ENCODE peak calls at places on chromosomes 13 and 19, in four cellular contexts. H is uterus, W is heart left ventricle, M is caudate nucleus. V is an unnamed sample.

GRCh38 chr13:95492044-95492801 is 60.3 kb upstream of the CLDN10 start:
- DNase-seq in M (no peak), W (no peak), H (no peak), V (no peak)

GRCh38 chr13:76009491-76009890 is 373.4 kb downstream of the LMO7 start:
- DNase-seq in H (no peak), W (no peak), M (no peak), V (no peak)

GRCh38 chr13:97134364-97135095 is 87.6 kb upstream of the MBNL2 start:
- DNase-seq in M (no peak), H (no peak), W (no peak), V (no peak)

GRCh38 chr19:39410620-39411005 is 1.9 kb upstream of the PLEKHG2 start:
- DNase-seq in H (peak; percentile 42), M (no peak), W (no peak), V (no peak)

GRCh38 chr19:44662686-44663085 is 8.6 kb upstream of the CEACAM19 start:
- DNase-seq in W (no peak), H (no peak), M (no peak), V (no peak)

GRCh38 chr19:20247016-20247683 is 80.1 kb downstream of the ZNF486 start:
- DNase-seq in H (peak; percentile 56), M (peak; percentile 5), W (no peak), V (peak; percentile 48)

GRCh38 chr13:25689539-25689938 is 317.8 kb downstream of the ATP8A2 start:
- DNase-seq in W (no peak), M (no peak), H (no peak), V (no peak)

GRCh38 chr13:112896736-112897602 is 72.0 kb upstream of the MCF2L start:
- DNase-seq in W (peak; percentile 10), H (no peak), M (no peak), V (no peak)

GRCh38 chr13:82800391-82800790 is 1081.9 kb downstream of the SLITRK1 start:
- DNase-seq in W (no peak), M (no peak), H (no peak), V (no peak)

GRCh38 chr19:40982594-40983101 is 8.4 kb upstream of the CYP2B6 start:
- DNase-seq in W (no peak), M (no peak), H (no peak), V (no peak)

GRCh38 chr19:6232567-6232966 is 47.2 kb downstream of the MLLT1 start:
- DNase-seq in H (no peak), W (peak; percentile 10), M (no peak), V (no peak)

GRCh38 chr19:55166530-55167268 is at the start of gene DNAAF3:
- DNase-seq in H (peak; percentile 90), W (peak; percentile 96), M (peak; percentile 92), V (peak; percentile 87)

GRCh38 chr19:31326329-31327028 is 22.8 kb downstream of the TSHZ3 start:
- DNase-seq in W (no peak), M (no peak), H (no peak), V (no peak)

GRCh38 chr19:7326105-7326877 is 22.4 kb upstream of the ARHGEF18 start:
- DNase-seq in M (no peak), W (no peak), H (no peak), V (no peak)

GRCh38 chr19:6212403-6213265 is 67.1 kb downstream of the MLLT1 start:
- DNase-seq in M (no peak), W (peak; percentile 25), H (peak; percentile 14), V (no peak)

GRCh38 chr13:76991796-76992547 is at the start of gene CLN5:
- DNase-seq in H (peak; percentile 91), W (peak; percentile 97), M (peak; percentile 87), V (peak; percentile 91)

GRCh38 chr19:33906578-33907335 is 110.1 kb downstream of the KCTD15 start:
- DNase-seq in W (peak; percentile 39), H (no peak), M (no peak), V (no peak)

GRCh38 chr19:31104451-31104850 is 244.8 kb downstream of the TSHZ3 start:
- DNase-seq in H (no peak), W (no peak), M (no peak), V (no peak)

GRCh38 chr19:38319421-38320258 is at the start of gene KCNK6:
- DNase-seq in H (peak; percentile 40), W (peak; percentile 57), M (no peak), V (no peak)

GRCh38 chr19:19866599-19867248 is 1.0 kb downstream of the ZNF253 start:
- DNase-seq in H (no peak), W (no peak), M (no peak), V (no peak)

GRCh38 chr19:38917921-38918491 is 6.0 kb upstream of the CCER2 start:
- DNase-seq in M (no peak), W (peak; percentile 23), H (no peak), V (no peak)

GRCh38 chr19:3346677-3347353 is 19.6 kb upstream of the NFIC start:
- DNase-seq in M (peak; percentile 82), H (peak; percentile 81), W (peak; percentile 81), V (peak; percentile 70)

GRCh38 chr19:38044267-38045111 is 137.5 kb downstream of the SIPA1L3 start:
- DNase-seq in H (no peak), W (no peak), M (no peak), V (no peak)

GRCh38 chr19:51359294-51359693 is 6.9 kb downstream of the ETFB start:
- DNase-seq in M (no peak), H (no peak), W (no peak), V (no peak)

GRCh38 chr13:99947666-99948065 is 23.9 kb downstream of the ZIC5 start:
- DNase-seq in H (no peak), M (no peak), W (no peak), V (no peak)

GRCh38 chr13:95050800-95051620 is 250.2 kb downstream of the ABCC4 start:
- DNase-seq in H (no peak), W (no peak), M (no peak), V (no peak)

GRCh38 chr19:14156122-14156521 is 19.7 kb upstream of the ASF1B start:
- DNase-seq in M (no peak), W (no peak), H (no peak), V (no peak)

GRCh38 chr13:28245465-28245864 is 107.1 kb downstream of the PAN3 start:
- DNase-seq in H (no peak), M (no peak), W (no peak), V (no peak)

GRCh38 chr13:37914781-37915391 is 45.3 kb upstream of the TRPC4 start:
- DNase-seq in W (no peak), M (no peak), H (no peak), V (no peak)

GRCh38 chr19:11581740-11582139 is 4.3 kb upstream of the ACP5 start:
- DNase-seq in M (no peak), W (no peak), H (no peak), V (no peak)

GRCh38 chr13:36518707-36519106 is 86.4 kb downstream of the CCNA1 start:
- DNase-seq in W (no peak), M (no peak), H (no peak), V (no peak)

GRCh38 chr13:97522243-97522642 is 88.3 kb downstream of the RAP2A start:
- DNase-seq in H (no peak), W (no peak), M (no peak), V (no peak)

GRCh38 chr19:980133-980998 is 3.8 kb upstream of the WDR18 start:
- DNase-seq in H (no peak), W (no peak), M (no peak), V (no peak)

GRCh38 chr19:986083-986482 is 1.9 kb downstream of the WDR18 start:
- DNase-seq in W (no peak), H (no peak), M (no peak), V (no peak)

GRCh38 chr19:979318-979741 is 4.8 kb upstream of the WDR18 start:
- DNase-seq in W (no peak), M (no peak), H (no peak), V (no peak)

GRCh38 chr19:984165-984967 is at the start of gene WDR18:
- DNase-seq in M (peak; percentile 85), H (peak; percentile 93), W (peak; percentile 94), V (peak; percentile 91)

DNA sequence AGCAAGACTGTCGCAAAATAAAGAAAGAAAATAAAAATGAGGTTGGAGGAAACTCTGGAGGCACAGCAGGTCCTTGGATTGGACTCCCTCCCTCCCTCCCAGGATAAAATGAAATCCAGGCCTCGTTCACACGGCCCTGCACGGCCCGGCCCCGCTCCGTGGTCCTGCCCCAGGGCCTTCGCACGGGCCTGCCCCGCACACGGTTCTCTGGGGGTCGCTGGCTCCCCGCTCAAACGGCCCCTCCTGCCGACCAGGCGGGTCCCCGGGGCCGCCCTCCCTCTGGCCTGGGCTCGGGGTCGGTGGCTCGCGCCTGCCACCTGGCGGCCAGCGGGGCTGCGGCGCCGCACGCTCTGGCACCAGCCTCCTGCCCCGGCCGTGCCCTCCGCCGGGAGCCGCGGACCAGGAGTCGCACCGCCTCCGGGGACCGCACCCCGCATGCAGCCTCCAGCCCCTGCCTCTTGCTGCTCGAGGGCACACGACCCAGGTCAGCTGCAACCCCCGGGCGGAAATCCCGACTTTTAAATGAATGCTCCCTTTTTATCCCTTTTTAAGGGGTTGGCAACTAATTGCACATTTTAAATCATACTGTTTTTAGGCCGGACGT is 1.5 kb upstream of the WDR18 start:
- DNase-seq in M (peak; percentile 44), H (peak; percentile 46), W (peak; percentile 71), V (peak; percentile 63)
- H3K27ac ChIP-seq in M (peak overlapping the region; percentile 76), H (peak overlapping the region; percentile 56), W (no peak overlapping the region), V (peak overlapping the region; percentile 69)

DNA sequence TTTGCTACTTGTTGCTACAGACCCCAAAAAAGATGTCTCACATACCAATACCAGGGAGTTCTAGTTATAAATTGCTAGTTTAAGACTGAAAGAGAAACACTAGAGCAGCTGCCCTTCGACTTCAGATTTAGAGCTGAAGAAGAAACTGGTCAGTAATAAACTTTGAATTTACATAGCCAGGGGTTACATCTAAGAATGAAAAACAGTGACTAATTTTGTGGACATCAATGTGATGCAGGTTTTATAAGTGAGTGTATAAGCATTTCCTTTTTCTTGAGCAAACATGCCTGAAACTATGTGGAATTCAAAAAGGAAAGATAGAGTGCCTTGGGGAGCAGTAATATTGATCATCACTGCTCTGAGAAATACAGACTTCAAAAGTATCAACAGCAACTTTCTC is 724.9 kb upstream of the MIR17HG start:
- DNase-seq in M (no peak), W (no peak), H (no peak), V (no peak)
- H3K27ac ChIP-seq in M (no peak overlapping the region), W (no peak overlapping the region), H (no peak overlapping the region), V (no peak overlapping the region)

GRCh38 chr13:61039302-61039701 is 376.3 kb downstream of the PCDH20 start:
- DNase-seq in M (no peak), W (no peak), H (no peak), V (no peak)

GRCh38 chr13:61040180-61040579 is 375.5 kb downstream of the PCDH20 start:
- DNase-seq in W (no peak), H (no peak), M (no peak), V (no peak)

GRCh38 chr13:61045197-61045596 is 370.5 kb downstream of the PCDH20 start:
- DNase-seq in M (no peak), H (no peak), W (no peak), V (no peak)
- H3K27ac ChIP-seq in M (no peak overlapping the region), H (no peak overlapping the region), W (no peak overlapping the region), V (no peak overlapping the region)

GRCh38 chr13:39225860-39226259 is 187.6 kb downstream of the NHLRC3 start:
- DNase-seq in W (no peak), H (no peak), M (no peak), V (no peak)
- H3K27ac ChIP-seq in W (no peak overlapping the region), H (no peak overlapping the region), M (no peak overlapping the region), V (no peak overlapping the region)

DNA sequence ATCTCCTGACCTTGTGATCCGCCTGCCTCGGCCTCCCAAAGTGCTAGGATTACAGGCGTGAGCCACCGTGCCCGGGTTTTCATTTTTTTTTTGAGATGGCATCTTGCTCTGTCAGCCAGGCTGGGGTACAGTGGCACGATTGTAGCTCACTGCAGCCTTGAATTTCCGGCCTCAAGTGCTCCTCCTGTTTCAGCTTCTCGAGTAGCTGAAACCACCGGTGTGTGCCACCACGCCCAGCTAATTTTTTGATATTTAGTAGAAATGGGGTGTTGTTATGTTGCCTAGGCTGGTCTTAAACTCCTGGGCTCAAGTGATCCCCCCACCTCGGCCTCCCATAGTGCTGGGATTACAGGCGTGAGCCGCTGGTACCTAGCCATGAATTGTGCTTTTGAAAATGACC is 5.9 kb downstream of the ADAT3 start:
- DNase-seq in M (no peak), W (no peak), H (no peak), V (no peak)
- H3K27ac ChIP-seq in M (no peak overlapping the region), W (no peak overlapping the region), H (no peak overlapping the region), V (no peak overlapping the region)